ENCODE peak calls at places on chromosome 15, in seven cellular contexts. One of them, this sample, is unnamed.

GRCh38 chr15:40847225-40847961 is 3.5 kb downstream of the SPINT1 start:
- DNase-seq in GM03348: no peak
- DNase-seq in left ventricle myocardium inferior: peak; percentile 38
- DNase-seq in HS-5: no peak
- DNase-seq in transverse colon: peak; percentile 92
- DNase-seq in activated T-helper 1 cell treated with anti-CD3 and anti-CD28 coated beads, Interleukin-2, amount 50 U/mL, for 16 hours: no peak
- DNase-seq in astrocyte of the spinal cord: no peak
- DNase-seq in this sample: peak; percentile 57

GRCh38 chr15:31975446-31976229 is 54.7 kb upstream of the CHRNA7 start:
- DNase-seq in HS-5: no peak
- DNase-seq in GM03348: peak; percentile 59
- DNase-seq in astrocyte of the spinal cord: no peak
- DNase-seq in transverse colon: peak; percentile 56
- DNase-seq in left ventricle myocardium inferior: no peak
- DNase-seq in activated T-helper 1 cell treated with anti-CD3 and anti-CD28 coated beads, Interleukin-2, amount 50 U/mL, for 16 hours: no peak
- DNase-seq in this sample: no peak

GRCh38 chr15:101207867-101208288 is 44.0 kb downstream of the CHSY1 start:
- DNase-seq in activated T-helper 1 cell treated with anti-CD3 and anti-CD28 coated beads, Interleukin-2, amount 50 U/mL, for 16 hours: no peak
- DNase-seq in astrocyte of the spinal cord: peak; percentile 53
- DNase-seq in left ventricle myocardium inferior: no peak
- DNase-seq in GM03348: peak; percentile 62
- DNase-seq in transverse colon: peak; percentile 33
- DNase-seq in HS-5: no peak
- DNase-seq in this sample: no peak

GRCh38 chr15:57340673-57341259 is 35.5 kb upstream of the CGNL1 start:
- DNase-seq in activated T-helper 1 cell treated with anti-CD3 and anti-CD28 coated beads, Interleukin-2, amount 50 U/mL, for 16 hours: no peak
- DNase-seq in left ventricle myocardium inferior: no peak
- DNase-seq in HS-5: no peak
- DNase-seq in transverse colon: peak; percentile 51
- DNase-seq in GM03348: peak; percentile 80
- DNase-seq in astrocyte of the spinal cord: peak; percentile 72
- DNase-seq in this sample: peak; percentile 15

GRCh38 chr15:87866961-87867360 is 389.6 kb downstream of the NTRK3 start:
- DNase-seq in activated T-helper 1 cell treated with anti-CD3 and anti-CD28 coated beads, Interleukin-2, amount 50 U/mL, for 16 hours: no peak
- DNase-seq in left ventricle myocardium inferior: no peak
- DNase-seq in GM03348: no peak
- DNase-seq in transverse colon: no peak
- DNase-seq in astrocyte of the spinal cord: no peak
- DNase-seq in HS-5: no peak
- DNase-seq in this sample: no peak

GRCh38 chr15:52233405-52233804 is 42.2 kb upstream of the GNB5 start:
- DNase-seq in HS-5: no peak
- DNase-seq in GM03348: peak; percentile 32
- DNase-seq in activated T-helper 1 cell treated with anti-CD3 and anti-CD28 coated beads, Interleukin-2, amount 50 U/mL, for 16 hours: no peak
- DNase-seq in astrocyte of the spinal cord: no peak
- DNase-seq in left ventricle myocardium inferior: no peak
- DNase-seq in transverse colon: no peak
- DNase-seq in this sample: no peak

GRCh38 chr15:26243382-26243781 is 380.3 kb upstream of the ATP10A start:
- DNase-seq in astrocyte of the spinal cord: no peak
- DNase-seq in transverse colon: no peak
- DNase-seq in activated T-helper 1 cell treated with anti-CD3 and anti-CD28 coated beads, Interleukin-2, amount 50 U/mL, for 16 hours: no peak
- DNase-seq in HS-5: no peak
- DNase-seq in GM03348: no peak
- DNase-seq in left ventricle myocardium inferior: no peak
- DNase-seq in this sample: no peak

GRCh38 chr15:36643551-36643950 is 64.1 kb downstream of the CDIN1 start:
- DNase-seq in transverse colon: no peak
- DNase-seq in HS-5: no peak
- DNase-seq in GM03348: no peak
- DNase-seq in left ventricle myocardium inferior: no peak
- DNase-seq in astrocyte of the spinal cord: peak; percentile 67
- DNase-seq in activated T-helper 1 cell treated with anti-CD3 and anti-CD28 coated beads, Interleukin-2, amount 50 U/mL, for 16 hours: no peak
- DNase-seq in this sample: no peak

GRCh38 chr15:30885814-30886213 is 17.9 kb upstream of the FAN1 start:
- DNase-seq in HS-5: no peak
- DNase-seq in transverse colon: no peak
- DNase-seq in left ventricle myocardium inferior: no peak
- DNase-seq in activated T-helper 1 cell treated with anti-CD3 and anti-CD28 coated beads, Interleukin-2, amount 50 U/mL, for 16 hours: no peak
- DNase-seq in astrocyte of the spinal cord: peak; percentile 19
- DNase-seq in GM03348: peak; percentile 31
- DNase-seq in this sample: no peak

GRCh38 chr15:67072951-67073350 is 7.5 kb downstream of the SMAD3 start:
- DNase-seq in astrocyte of the spinal cord: no peak
- DNase-seq in left ventricle myocardium inferior: no peak
- DNase-seq in GM03348: no peak
- DNase-seq in transverse colon: no peak
- DNase-seq in activated T-helper 1 cell treated with anti-CD3 and anti-CD28 coated beads, Interleukin-2, amount 50 U/mL, for 16 hours: no peak
- DNase-seq in HS-5: no peak
- DNase-seq in this sample: no peak

GRCh38 chr15:50881121-50882048 is 27.1 kb upstream of the AP4E1 start:
- DNase-seq in GM03348: no peak
- DNase-seq in transverse colon: no peak
- DNase-seq in left ventricle myocardium inferior: no peak
- DNase-seq in activated T-helper 1 cell treated with anti-CD3 and anti-CD28 coated beads, Interleukin-2, amount 50 U/mL, for 16 hours: no peak
- DNase-seq in astrocyte of the spinal cord: peak; percentile 5
- DNase-seq in HS-5: no peak
- DNase-seq in this sample: peak; percentile 56

GRCh38 chr15:61102281-61102680 is 126.8 kb downstream of the RORA start:
- DNase-seq in transverse colon: no peak
- DNase-seq in HS-5: no peak
- DNase-seq in activated T-helper 1 cell treated with anti-CD3 and anti-CD28 coated beads, Interleukin-2, amount 50 U/mL, for 16 hours: no peak
- DNase-seq in left ventricle myocardium inferior: no peak
- DNase-seq in astrocyte of the spinal cord: no peak
- DNase-seq in GM03348: no peak
- DNase-seq in this sample: no peak

GRCh38 chr15:81002254-81003022 is 1.7 kb downstream of the TLNRD1 start:
- DNase-seq in left ventricle myocardium inferior: peak; percentile 27
- DNase-seq in astrocyte of the spinal cord: no peak
- DNase-seq in GM03348: peak; percentile 47
- DNase-seq in activated T-helper 1 cell treated with anti-CD3 and anti-CD28 coated beads, Interleukin-2, amount 50 U/mL, for 16 hours: no peak
- DNase-seq in transverse colon: peak; percentile 21
- DNase-seq in HS-5: no peak
- DNase-seq in this sample: no peak

GRCh38 chr15:77633913-77634265 is 1.2 kb upstream of the LINGO1 start:
- DNase-seq in left ventricle myocardium inferior: no peak
- DNase-seq in transverse colon: no peak
- DNase-seq in GM03348: no peak
- DNase-seq in activated T-helper 1 cell treated with anti-CD3 and anti-CD28 coated beads, Interleukin-2, amount 50 U/mL, for 16 hours: no peak
- DNase-seq in astrocyte of the spinal cord: no peak
- DNase-seq in HS-5: no peak
- DNase-seq in this sample: no peak

GRCh38 chr15:73965730-73966103 is 26.4 kb downstream of the STOML1 start:
- DNase-seq in GM03348: no peak
- DNase-seq in left ventricle myocardium inferior: no peak
- DNase-seq in activated T-helper 1 cell treated with anti-CD3 and anti-CD28 coated beads, Interleukin-2, amount 50 U/mL, for 16 hours: no peak
- DNase-seq in HS-5: no peak
- DNase-seq in astrocyte of the spinal cord: peak; percentile 62
- DNase-seq in transverse colon: no peak
- DNase-seq in this sample: no peak

GRCh38 chr15:71713191-71713798 is 97.1 kb upstream of the NR2E3 start:
- DNase-seq in GM03348: no peak
- DNase-seq in activated T-helper 1 cell treated with anti-CD3 and anti-CD28 coated beads, Interleukin-2, amount 50 U/mL, for 16 hours: no peak
- DNase-seq in astrocyte of the spinal cord: no peak
- DNase-seq in transverse colon: no peak
- DNase-seq in HS-5: no peak
- DNase-seq in left ventricle myocardium inferior: no peak
- DNase-seq in this sample: no peak

GRCh38 chr15:36362508-36362907 is 216.9 kb upstream of the CDIN1 start:
- DNase-seq in HS-5: no peak
- DNase-seq in transverse colon: no peak
- DNase-seq in activated T-helper 1 cell treated with anti-CD3 and anti-CD28 coated beads, Interleukin-2, amount 50 U/mL, for 16 hours: no peak
- DNase-seq in left ventricle myocardium inferior: no peak
- DNase-seq in astrocyte of the spinal cord: no peak
- DNase-seq in GM03348: peak; percentile 46
- DNase-seq in this sample: no peak

GRCh38 chr15:55683366-55683765 is 59.6 kb downstream of the PRTG start:
- DNase-seq in left ventricle myocardium inferior: no peak
- DNase-seq in HS-5: peak; percentile 26
- DNase-seq in activated T-helper 1 cell treated with anti-CD3 and anti-CD28 coated beads, Interleukin-2, amount 50 U/mL, for 16 hours: no peak
- DNase-seq in astrocyte of the spinal cord: peak; percentile 41
- DNase-seq in transverse colon: no peak
- DNase-seq in GM03348: peak; percentile 12
- DNase-seq in this sample: no peak

GRCh38 chr15:74320358-74321247 is 46.8 kb downstream of the CYP11A1 start:
- DNase-seq in HS-5: no peak
- DNase-seq in astrocyte of the spinal cord: peak; percentile 45
- DNase-seq in activated T-helper 1 cell treated with anti-CD3 and anti-CD28 coated beads, Interleukin-2, amount 50 U/mL, for 16 hours: no peak
- DNase-seq in GM03348: peak; percentile 81
- DNase-seq in transverse colon: peak; percentile 37
- DNase-seq in left ventricle myocardium inferior: peak; percentile 61
- DNase-seq in this sample: no peak

GRCh38 chr15:95557226-95558046 is 773.1 kb upstream of the NR2F2 start:
- DNase-seq in left ventricle myocardium inferior: no peak
- DNase-seq in activated T-helper 1 cell treated with anti-CD3 and anti-CD28 coated beads, Interleukin-2, amount 50 U/mL, for 16 hours: no peak
- DNase-seq in GM03348: peak; percentile 85
- DNase-seq in astrocyte of the spinal cord: peak; percentile 97
- DNase-seq in transverse colon: no peak
- DNase-seq in HS-5: peak; percentile 78
- DNase-seq in this sample: peak; percentile 12

GRCh38 chr15:79308874-79309273 is 2.0 kb upstream of the TMED3 start:
- DNase-seq in left ventricle myocardium inferior: no peak
- DNase-seq in activated T-helper 1 cell treated with anti-CD3 and anti-CD28 coated beads, Interleukin-2, amount 50 U/mL, for 16 hours: no peak
- DNase-seq in GM03348: no peak
- DNase-seq in astrocyte of the spinal cord: no peak
- DNase-seq in transverse colon: no peak
- DNase-seq in HS-5: no peak
- DNase-seq in this sample: no peak

GRCh38 chr15:68644088-68644904 is 65.5 kb downstream of the CORO2B start:
- DNase-seq in HS-5: no peak
- DNase-seq in GM03348: peak; percentile 72
- DNase-seq in astrocyte of the spinal cord: peak; percentile 65
- DNase-seq in left ventricle myocardium inferior: no peak
- DNase-seq in activated T-helper 1 cell treated with anti-CD3 and anti-CD28 coated beads, Interleukin-2, amount 50 U/mL, for 16 hours: no peak
- DNase-seq in transverse colon: no peak
- DNase-seq in this sample: no peak

GRCh38 chr15:50182233-50183013 is 427 bp downstream of the SLC27A2 start:
- DNase-seq in GM03348: peak; percentile 61
- DNase-seq in activated T-helper 1 cell treated with anti-CD3 and anti-CD28 coated beads, Interleukin-2, amount 50 U/mL, for 16 hours: peak; percentile 2
- DNase-seq in astrocyte of the spinal cord: peak; percentile 34
- DNase-seq in HS-5: no peak
- DNase-seq in left ventricle myocardium inferior: no peak
- DNase-seq in transverse colon: peak; percentile 19
- DNase-seq in this sample: no peak

GRCh38 chr15:50275091-50275490 is 9.6 kb upstream of the HDC start:
- DNase-seq in astrocyte of the spinal cord: no peak
- DNase-seq in GM03348: no peak
- DNase-seq in HS-5: no peak
- DNase-seq in transverse colon: no peak
- DNase-seq in left ventricle myocardium inferior: no peak
- DNase-seq in activated T-helper 1 cell treated with anti-CD3 and anti-CD28 coated beads, Interleukin-2, amount 50 U/mL, for 16 hours: no peak
- DNase-seq in this sample: no peak

GRCh38 chr15:58465866-58466517 is 34.2 kb downstream of the LIPC start:
- DNase-seq in activated T-helper 1 cell treated with anti-CD3 and anti-CD28 coated beads, Interleukin-2, amount 50 U/mL, for 16 hours: no peak
- DNase-seq in astrocyte of the spinal cord: no peak
- DNase-seq in HS-5: no peak
- DNase-seq in transverse colon: no peak
- DNase-seq in left ventricle myocardium inferior: no peak
- DNase-seq in GM03348: peak; percentile 47
- DNase-seq in this sample: no peak

GRCh38 chr15:53844634-53845033 is 85.2 kb upstream of the WDR72 start:
- DNase-seq in transverse colon: no peak
- DNase-seq in activated T-helper 1 cell treated with anti-CD3 and anti-CD28 coated beads, Interleukin-2, amount 50 U/mL, for 16 hours: no peak
- DNase-seq in GM03348: no peak
- DNase-seq in astrocyte of the spinal cord: no peak
- DNase-seq in HS-5: no peak
- DNase-seq in left ventricle myocardium inferior: no peak
- DNase-seq in this sample: no peak

GRCh38 chr15:48059786-48060185 is 61.0 kb upstream of the SLC24A5 start:
- DNase-seq in activated T-helper 1 cell treated with anti-CD3 and anti-CD28 coated beads, Interleukin-2, amount 50 U/mL, for 16 hours: no peak
- DNase-seq in HS-5: no peak
- DNase-seq in astrocyte of the spinal cord: peak; percentile 60
- DNase-seq in GM03348: peak; percentile 12
- DNase-seq in transverse colon: no peak
- DNase-seq in left ventricle myocardium inferior: peak; percentile 27
- DNase-seq in this sample: no peak

GRCh38 chr15:40055576-40056293 is 16.8 kb upstream of the SRP14 start:
- DNase-seq in GM03348: no peak
- DNase-seq in HS-5: no peak
- DNase-seq in transverse colon: no peak
- DNase-seq in activated T-helper 1 cell treated with anti-CD3 and anti-CD28 coated beads, Interleukin-2, amount 50 U/mL, for 16 hours: no peak
- DNase-seq in astrocyte of the spinal cord: no peak
- DNase-seq in left ventricle myocardium inferior: peak; percentile 80
- DNase-seq in this sample: no peak

GRCh38 chr15:32683906-32684584 is 33.8 kb upstream of the GREM1 start:
- DNase-seq in HS-5: peak; percentile 89
- DNase-seq in transverse colon: no peak
- DNase-seq in left ventricle myocardium inferior: no peak
- DNase-seq in activated T-helper 1 cell treated with anti-CD3 and anti-CD28 coated beads, Interleukin-2, amount 50 U/mL, for 16 hours: no peak
- DNase-seq in astrocyte of the spinal cord: peak; percentile 95
- DNase-seq in GM03348: peak; percentile 85
- DNase-seq in this sample: no peak